ENCODE peak calls at places on chromosomes 5 and 9, in seven cellular contexts. One of them, this sample, is unnamed.

GRCh38 chr5:73496984-73497457 is 1.2 kb upstream of the BTF3 start:
- DNase-seq in HCT116: peak; percentile 79
- DNase-seq in neural progenitor cell: peak; percentile 42
- DNase-seq in GM23338: peak; percentile 53
- DNase-seq in OCI-LY7: peak; percentile 75
- DNase-seq in SK-N-SH: peak; percentile 65
- DNase-seq in GM23248: peak; percentile 75
- DNase-seq in this sample: peak; percentile 70

GRCh38 chr5:141172381-141173204 is at the start of gene PCDHB7:
- DNase-seq in OCI-LY7: peak; percentile 26
- DNase-seq in neural progenitor cell: peak; percentile 52
- DNase-seq in GM23338: peak; percentile 85
- DNase-seq in GM23248: peak; percentile 67
- DNase-seq in HCT116: peak; percentile 19
- DNase-seq in SK-N-SH: peak; percentile 49
- DNase-seq in this sample: no peak

GRCh38 chr5:16842916-16843315 is 93.2 kb downstream of the MYO10 start:
- DNase-seq in GM23338: no peak
- DNase-seq in SK-N-SH: no peak
- DNase-seq in HCT116: no peak
- DNase-seq in GM23248: no peak
- DNase-seq in OCI-LY7: no peak
- DNase-seq in neural progenitor cell: no peak
- DNase-seq in this sample: no peak

GRCh38 chr5:66515209-66515608 is 81.0 kb upstream of the MAST4 start:
- DNase-seq in SK-N-SH: no peak
- DNase-seq in OCI-LY7: no peak
- DNase-seq in GM23248: no peak
- DNase-seq in HCT116: no peak
- DNase-seq in GM23338: no peak
- DNase-seq in neural progenitor cell: no peak
- DNase-seq in this sample: no peak

GRCh38 chr5:149711338-149711737 is 18.8 kb upstream of the PPARGC1B start:
- DNase-seq in GM23338: no peak
- DNase-seq in OCI-LY7: no peak
- DNase-seq in neural progenitor cell: no peak
- DNase-seq in GM23248: no peak
- DNase-seq in HCT116: no peak
- DNase-seq in SK-N-SH: no peak
- DNase-seq in this sample: no peak

GRCh38 chr9:78397045-78397843 is 100.3 kb downstream of the PSAT1 start:
- DNase-seq in neural progenitor cell: peak; percentile 41
- DNase-seq in OCI-LY7: no peak
- DNase-seq in SK-N-SH: peak; percentile 50
- DNase-seq in GM23248: no peak
- DNase-seq in GM23338: peak; percentile 27
- DNase-seq in HCT116: no peak
- DNase-seq in this sample: no peak

GRCh38 chr9:110029422-110029814 is 178.5 kb downstream of the C9orf152 start:
- DNase-seq in neural progenitor cell: no peak
- DNase-seq in OCI-LY7: no peak
- DNase-seq in GM23248: peak; percentile 89
- DNase-seq in HCT116: no peak
- DNase-seq in GM23338: no peak
- DNase-seq in SK-N-SH: no peak
- DNase-seq in this sample: peak; percentile 46

GRCh38 chr9:111481885-111482636 is 2.1 kb downstream of the ECPAS start:
- DNase-seq in GM23248: peak; percentile 55
- DNase-seq in SK-N-SH: no peak
- DNase-seq in OCI-LY7: peak; percentile 10
- DNase-seq in neural progenitor cell: no peak
- DNase-seq in GM23338: peak; percentile 32
- DNase-seq in HCT116: no peak
- DNase-seq in this sample: peak; percentile 56

GRCh38 chr5:132215329-132215728 is 12.3 kb downstream of the P4HA2 start:
- DNase-seq in SK-N-SH: peak; percentile 81
- DNase-seq in GM23338: no peak
- DNase-seq in HCT116: no peak
- DNase-seq in neural progenitor cell: no peak
- DNase-seq in GM23248: peak; percentile 99
- DNase-seq in OCI-LY7: no peak
- DNase-seq in this sample: peak; percentile 88

DNA sequence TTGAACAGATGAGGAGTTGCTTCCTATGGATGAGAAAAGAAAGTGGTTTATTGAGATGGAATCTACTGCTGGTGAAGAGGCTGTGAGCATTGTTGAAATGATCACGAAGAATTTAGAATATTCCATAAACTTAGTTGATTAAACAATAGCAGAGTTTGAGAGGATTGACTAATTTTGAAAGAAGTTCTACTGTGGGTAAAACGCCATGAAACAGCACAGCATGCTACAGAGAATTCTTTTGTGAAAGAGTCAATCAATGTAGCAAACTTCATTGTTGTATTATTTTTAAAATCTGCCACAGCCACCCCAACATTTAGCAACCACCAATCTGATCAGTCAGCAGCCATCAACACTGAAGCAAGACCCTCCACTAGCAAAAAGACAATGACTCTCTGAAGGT is 309.1 kb downstream of the SPOCK1 start:
- DNase-seq in GM23248: peak; percentile 42
- DNase-seq in HCT116: no peak
- DNase-seq in SK-N-SH: no peak
- DNase-seq in GM23338: no peak
- DNase-seq in neural progenitor cell: no peak
- DNase-seq in OCI-LY7: no peak
- DNase-seq in this sample: peak; percentile 31
- H3K4me3 ChIP-seq in GM23248: peak overlapping the region; percentile 2
- H3K4me3 ChIP-seq in HCT116: no peak overlapping the region
- H3K4me3 ChIP-seq in SK-N-SH: no peak overlapping the region
- H3K4me3 ChIP-seq in GM23338: no peak overlapping the region
- H3K4me3 ChIP-seq in neural progenitor cell: no peak overlapping the region
- H3K4me3 ChIP-seq in OCI-LY7: no peak overlapping the region
- H3K4me3 ChIP-seq in this sample: peak overlapping the region; percentile 3

GRCh38 chr9:133604214-133604613 is 5.0 kb downstream of the FAM163B start:
- DNase-seq in SK-N-SH: peak; percentile 64
- DNase-seq in GM23338: no peak
- DNase-seq in HCT116: no peak
- DNase-seq in GM23248: no peak
- DNase-seq in neural progenitor cell: no peak
- DNase-seq in OCI-LY7: peak; percentile 65
- DNase-seq in this sample: no peak
- TF ChIP-seq EZH2phosphoT487 in SK-N-SH: no peak
- TF ChIP-seq EZH2phosphoT487 in GM23338: no peak
- TF ChIP-seq EZH2phosphoT487 in HCT116: no peak
- TF ChIP-seq EZH2phosphoT487 in GM23248: no peak
- TF ChIP-seq EZH2phosphoT487 in neural progenitor cell: no peak
- TF ChIP-seq EZH2phosphoT487 in OCI-LY7: no peak
- TF ChIP-seq EZH2phosphoT487 in this sample: no peak

DNA sequence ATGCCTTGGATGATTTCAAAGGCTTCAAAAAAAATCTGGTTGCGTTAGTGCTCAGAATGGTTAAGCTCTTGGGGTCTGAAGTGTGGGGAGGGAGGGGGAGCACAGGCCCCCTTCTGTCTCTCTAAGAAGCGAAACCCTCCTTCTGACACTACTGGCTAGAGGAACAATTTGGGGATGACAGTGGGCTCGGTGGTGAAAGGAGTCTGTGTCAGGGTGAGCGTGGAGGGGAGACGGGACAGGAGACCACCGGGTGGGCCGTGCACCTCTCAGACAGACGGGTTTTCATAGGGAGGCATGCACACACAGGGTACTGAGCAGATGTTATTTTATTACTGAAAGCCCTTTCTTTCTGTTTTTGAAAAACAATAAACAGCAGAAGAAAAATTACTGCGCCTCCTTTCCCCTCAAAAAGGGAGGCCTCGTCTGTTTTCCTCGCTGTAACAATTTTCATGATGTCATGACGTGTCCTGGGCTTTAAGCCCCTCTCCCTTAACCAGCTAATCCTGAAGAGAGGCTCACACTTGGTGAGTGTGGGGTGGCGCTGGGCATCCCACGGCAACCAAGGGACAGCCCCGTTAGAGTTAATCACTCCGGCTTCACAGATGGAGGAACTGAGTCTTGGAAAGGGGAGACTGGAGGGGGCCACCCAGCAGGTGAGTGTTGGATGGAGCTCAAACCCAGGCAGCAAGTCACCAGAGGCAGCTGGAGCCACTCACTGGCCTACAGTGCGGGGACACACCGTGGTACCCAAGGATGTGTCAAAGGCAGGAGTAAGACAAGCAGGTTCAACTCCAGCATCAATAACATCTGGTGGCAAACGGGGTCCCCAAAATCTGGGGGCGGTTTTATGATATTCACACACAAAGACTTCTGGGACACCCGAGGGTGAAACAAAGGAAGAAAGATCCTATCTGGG is 53.4 kb downstream of the PTCH1 start:
- DNase-seq in GM23248: no peak
- DNase-seq in GM23338: no peak
- DNase-seq in SK-N-SH: no peak
- DNase-seq in HCT116: no peak
- DNase-seq in OCI-LY7: peak; percentile 16
- DNase-seq in neural progenitor cell: peak; percentile 31
- DNase-seq in this sample: no peak
- H3K4me3 ChIP-seq in GM23248: peak overlapping the region; percentile 58
- H3K4me3 ChIP-seq in GM23338: no peak overlapping the region
- H3K4me3 ChIP-seq in SK-N-SH: peak overlapping the region; percentile 23
- H3K4me3 ChIP-seq in HCT116: no peak overlapping the region
- H3K4me3 ChIP-seq in OCI-LY7: peak overlapping the region; percentile 65
- H3K4me3 ChIP-seq in neural progenitor cell: peak overlapping the region; percentile 17
- H3K4me3 ChIP-seq in this sample: no peak overlapping the region

GRCh38 chr9:35001285-35001677 is 11.7 kb downstream of the DNAJB5 start:
- DNase-seq in HCT116: no peak
- DNase-seq in GM23248: no peak
- DNase-seq in neural progenitor cell: no peak
- DNase-seq in OCI-LY7: no peak
- DNase-seq in SK-N-SH: no peak
- DNase-seq in GM23338: no peak
- DNase-seq in this sample: no peak
- TF ChIP-seq EZH2phosphoT487 in HCT116: no peak
- TF ChIP-seq EZH2phosphoT487 in GM23248: no peak
- TF ChIP-seq EZH2phosphoT487 in neural progenitor cell: no peak
- TF ChIP-seq EZH2phosphoT487 in OCI-LY7: no peak
- TF ChIP-seq EZH2phosphoT487 in SK-N-SH: no peak
- TF ChIP-seq EZH2phosphoT487 in GM23338: no peak
- TF ChIP-seq EZH2phosphoT487 in this sample: no peak

DNA sequence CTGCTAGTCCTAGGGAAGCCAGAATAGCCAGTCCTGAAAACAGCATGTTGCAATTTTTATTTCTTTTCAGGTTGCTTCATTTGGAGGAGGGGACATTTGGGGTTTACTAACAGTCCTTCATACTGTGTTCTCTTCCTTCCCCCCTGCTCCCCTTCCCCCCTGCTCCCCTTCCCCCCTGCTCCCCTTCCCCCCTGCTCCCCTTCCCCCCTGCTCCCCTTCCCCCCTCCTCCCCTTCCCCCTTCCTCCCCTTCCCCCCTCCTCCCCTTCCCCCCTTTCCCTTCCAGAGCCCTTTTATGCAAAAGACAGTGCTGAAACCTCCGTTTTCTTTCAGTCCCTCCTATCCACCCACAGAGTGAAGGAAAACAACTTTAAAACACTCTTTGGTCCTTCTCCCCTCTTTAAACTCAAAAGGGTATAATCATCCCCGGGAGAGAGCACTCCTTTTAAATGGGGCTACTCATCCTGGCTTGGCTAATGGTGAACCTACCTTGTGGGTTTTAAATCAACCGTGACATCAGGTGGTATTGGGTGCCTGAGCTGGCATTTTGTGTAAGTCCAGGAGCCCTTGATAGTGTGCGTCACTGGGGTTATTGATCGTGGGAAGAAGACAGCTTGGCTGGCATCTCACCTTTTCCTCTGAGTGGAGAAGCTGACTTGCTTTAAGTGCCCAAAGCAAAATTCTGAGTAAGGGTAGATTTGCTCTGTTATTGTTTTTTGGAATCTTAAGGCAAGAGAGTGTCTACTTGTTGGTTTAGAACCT is 2.6 kb downstream of the LARP1 start:
- DNase-seq in HCT116: no peak
- DNase-seq in GM23248: peak; percentile 70
- DNase-seq in neural progenitor cell: peak; percentile 22
- DNase-seq in OCI-LY7: peak; percentile 34
- DNase-seq in SK-N-SH: no peak
- DNase-seq in GM23338: no peak
- DNase-seq in this sample: peak; percentile 73
- H3K4me3 ChIP-seq in HCT116: peak overlapping the region; percentile 90
- H3K4me3 ChIP-seq in GM23248: peak overlapping the region; percentile 86
- H3K4me3 ChIP-seq in neural progenitor cell: peak overlapping the region; percentile 96
- H3K4me3 ChIP-seq in OCI-LY7: peak overlapping the region; percentile 84
- H3K4me3 ChIP-seq in SK-N-SH: peak overlapping the region; percentile 94
- H3K4me3 ChIP-seq in GM23338: peak overlapping the region; percentile 100
- H3K4me3 ChIP-seq in this sample: peak overlapping the region; percentile 96

GRCh38 chr9:88874391-88874790 is 116.9 kb upstream of the S1PR3 start:
- DNase-seq in GM23248: peak; percentile 12
- DNase-seq in OCI-LY7: no peak
- DNase-seq in SK-N-SH: no peak
- DNase-seq in neural progenitor cell: no peak
- DNase-seq in GM23338: no peak
- DNase-seq in HCT116: no peak
- DNase-seq in this sample: peak; percentile 8

GRCh38 chr9:88871669-88872068 is 119.6 kb upstream of the S1PR3 start:
- DNase-seq in OCI-LY7: no peak
- DNase-seq in SK-N-SH: no peak
- DNase-seq in GM23338: peak; percentile 5
- DNase-seq in GM23248: no peak
- DNase-seq in HCT116: no peak
- DNase-seq in neural progenitor cell: no peak
- DNase-seq in this sample: no peak

GRCh38 chr9:88873635-88874034 is 117.6 kb upstream of the S1PR3 start:
- DNase-seq in SK-N-SH: no peak
- DNase-seq in HCT116: no peak
- DNase-seq in GM23248: no peak
- DNase-seq in OCI-LY7: no peak
- DNase-seq in GM23338: no peak
- DNase-seq in neural progenitor cell: no peak
- DNase-seq in this sample: no peak

GRCh38 chr9:88870627-88871026 is 120.6 kb upstream of the S1PR3 start:
- DNase-seq in neural progenitor cell: no peak
- DNase-seq in HCT116: no peak
- DNase-seq in SK-N-SH: no peak
- DNase-seq in GM23338: no peak
- DNase-seq in OCI-LY7: no peak
- DNase-seq in GM23248: no peak
- DNase-seq in this sample: no peak

DNA sequence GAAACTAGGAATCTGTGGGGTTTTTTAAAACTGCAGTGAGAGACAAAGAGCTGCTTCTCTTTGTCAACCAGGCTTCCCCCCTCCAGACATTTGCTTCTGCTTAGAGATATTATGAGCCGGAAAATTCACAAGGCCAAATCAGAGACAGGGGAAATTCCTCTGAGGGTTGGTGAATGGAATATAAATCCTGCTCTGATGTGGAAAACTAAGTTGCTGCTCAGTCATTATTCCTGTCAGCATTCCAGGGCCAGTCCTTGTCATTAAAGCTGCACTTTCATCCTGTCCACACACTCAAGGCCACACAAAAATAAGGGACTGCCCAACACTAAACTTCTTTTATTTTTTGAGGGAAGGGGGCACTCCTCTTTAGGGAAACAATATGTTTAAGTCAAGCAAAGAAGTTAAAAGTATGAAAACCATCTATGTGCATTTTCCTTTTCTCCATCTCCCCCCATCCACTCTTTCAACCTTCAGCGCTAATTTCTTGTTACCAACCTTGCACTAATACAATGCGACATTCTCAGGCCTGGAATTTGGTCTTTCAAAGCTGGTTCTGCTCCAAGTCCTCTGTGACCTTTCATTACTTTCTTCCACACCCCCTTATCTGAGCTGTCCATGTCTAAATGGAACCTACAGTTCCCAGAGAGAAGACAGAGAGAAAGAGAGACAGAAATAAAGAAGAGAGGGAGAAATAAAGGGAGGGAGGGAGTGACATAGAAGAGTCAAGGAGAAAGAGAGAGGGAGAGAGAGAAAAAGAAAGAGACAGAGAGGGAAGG is 118.9 kb upstream of the S1PR3 start:
- DNase-seq in GM23248: no peak
- DNase-seq in GM23338: no peak
- DNase-seq in HCT116: no peak
- DNase-seq in OCI-LY7: no peak
- DNase-seq in SK-N-SH: no peak
- DNase-seq in neural progenitor cell: no peak
- DNase-seq in this sample: no peak
- TF ChIP-seq EZH2phosphoT487 in GM23248: no peak
- TF ChIP-seq EZH2phosphoT487 in GM23338: no peak
- TF ChIP-seq EZH2phosphoT487 in HCT116: no peak
- TF ChIP-seq EZH2phosphoT487 in OCI-LY7: no peak
- TF ChIP-seq EZH2phosphoT487 in SK-N-SH: no peak
- TF ChIP-seq EZH2phosphoT487 in neural progenitor cell: no peak
- TF ChIP-seq EZH2phosphoT487 in this sample: no peak